ENCODE peak calls at places on chromosomes 6 and 20, in ten cellular contexts. One of them, this sample, is unnamed.

GRCh38 chr6:39366875-39367618 is 44.5 kb upstream of the KCNK16 start:
- DNase-seq in CD8-positive, alpha-beta T cell: no peak
- DNase-seq in MV-4-11: no peak
- DNase-seq in foreskin fibroblast: no peak
- DNase-seq in stimulated activated CD4-positive, alpha-beta T cell treated with anti-CD3 and anti-CD28 coated beads, Interleukin-2, amount 100 ng/mL, for 48 hours: no peak
- DNase-seq in amygdala: peak
- DNase-seq in fibroblast of the conjunctiva: no peak
- DNase-seq in naive B cell: no peak
- DNase-seq in activated CD4-positive, alpha-beta T cell treated with anti-CD3 and anti-CD28 coated beads, Interleukin-2, amount 50 U/mL, for 4 hours: no peak
- DNase-seq in activated naive CD8-positive, alpha-beta T cell treated with anti-CD3 and anti-CD28 coated beads for 36 hours: no peak
- DNase-seq in this sample: no peak

GRCh38 chr20:49821850-49822249 is 9.2 kb downstream of the SLC9A8 start:
- DNase-seq in CD8-positive, alpha-beta T cell: no peak
- DNase-seq in MV-4-11: no peak
- DNase-seq in foreskin fibroblast: peak
- DNase-seq in stimulated activated CD4-positive, alpha-beta T cell treated with anti-CD3 and anti-CD28 coated beads, Interleukin-2, amount 100 ng/mL, for 48 hours: no peak
- DNase-seq in amygdala: no peak
- DNase-seq in fibroblast of the conjunctiva: no peak
- DNase-seq in naive B cell: no peak
- DNase-seq in activated CD4-positive, alpha-beta T cell treated with anti-CD3 and anti-CD28 coated beads, Interleukin-2, amount 50 U/mL, for 4 hours: no peak
- DNase-seq in activated naive CD8-positive, alpha-beta T cell treated with anti-CD3 and anti-CD28 coated beads for 36 hours: no peak
- DNase-seq in this sample: no peak

GRCh38 chr6:139257291-139257690 is 34.5 kb downstream of the TXLNB start:
- DNase-seq in CD8-positive, alpha-beta T cell: no peak
- DNase-seq in MV-4-11: no peak
- DNase-seq in foreskin fibroblast: no peak
- DNase-seq in stimulated activated CD4-positive, alpha-beta T cell treated with anti-CD3 and anti-CD28 coated beads, Interleukin-2, amount 100 ng/mL, for 48 hours: no peak
- DNase-seq in amygdala: no peak
- DNase-seq in fibroblast of the conjunctiva: no peak
- DNase-seq in naive B cell: no peak
- DNase-seq in activated CD4-positive, alpha-beta T cell treated with anti-CD3 and anti-CD28 coated beads, Interleukin-2, amount 50 U/mL, for 4 hours: no peak
- DNase-seq in activated naive CD8-positive, alpha-beta T cell treated with anti-CD3 and anti-CD28 coated beads for 36 hours: no peak
- DNase-seq in this sample: no peak

GRCh38 chr6:61751986-61752385 is 534.0 kb downstream of the KHDRBS2 start:
- DNase-seq in CD8-positive, alpha-beta T cell: no peak
- DNase-seq in MV-4-11: no peak
- DNase-seq in foreskin fibroblast: no peak
- DNase-seq in stimulated activated CD4-positive, alpha-beta T cell treated with anti-CD3 and anti-CD28 coated beads, Interleukin-2, amount 100 ng/mL, for 48 hours: no peak
- DNase-seq in amygdala: no peak
- DNase-seq in fibroblast of the conjunctiva: no peak
- DNase-seq in naive B cell: no peak
- DNase-seq in activated CD4-positive, alpha-beta T cell treated with anti-CD3 and anti-CD28 coated beads, Interleukin-2, amount 50 U/mL, for 4 hours: no peak
- DNase-seq in activated naive CD8-positive, alpha-beta T cell treated with anti-CD3 and anti-CD28 coated beads for 36 hours: no peak
- DNase-seq in this sample: no peak

GRCh38 chr20:64057628-64058498 is 5.1 kb upstream of the TCEA2 start:
- DNase-seq in CD8-positive, alpha-beta T cell: peak
- DNase-seq in MV-4-11: peak
- DNase-seq in foreskin fibroblast: no peak
- DNase-seq in stimulated activated CD4-positive, alpha-beta T cell treated with anti-CD3 and anti-CD28 coated beads, Interleukin-2, amount 100 ng/mL, for 48 hours: peak
- DNase-seq in amygdala: peak
- DNase-seq in fibroblast of the conjunctiva: no peak
- DNase-seq in naive B cell: peak
- DNase-seq in activated CD4-positive, alpha-beta T cell treated with anti-CD3 and anti-CD28 coated beads, Interleukin-2, amount 50 U/mL, for 4 hours: peak
- DNase-seq in activated naive CD8-positive, alpha-beta T cell treated with anti-CD3 and anti-CD28 coated beads for 36 hours: peak
- DNase-seq in this sample: peak

GRCh38 chr6:163323719-163324118 is 90.8 kb upstream of the QKI start:
- DNase-seq in CD8-positive, alpha-beta T cell: no peak
- DNase-seq in MV-4-11: no peak
- DNase-seq in foreskin fibroblast: no peak
- DNase-seq in stimulated activated CD4-positive, alpha-beta T cell treated with anti-CD3 and anti-CD28 coated beads, Interleukin-2, amount 100 ng/mL, for 48 hours: no peak
- DNase-seq in amygdala: peak
- DNase-seq in fibroblast of the conjunctiva: no peak
- DNase-seq in naive B cell: no peak
- DNase-seq in activated CD4-positive, alpha-beta T cell treated with anti-CD3 and anti-CD28 coated beads, Interleukin-2, amount 50 U/mL, for 4 hours: no peak
- DNase-seq in activated naive CD8-positive, alpha-beta T cell treated with anti-CD3 and anti-CD28 coated beads for 36 hours: no peak
- DNase-seq in this sample: no peak

GRCh38 chr6:39517763-39518162 is 195.3 kb upstream of the KCNK16 start:
- DNase-seq in CD8-positive, alpha-beta T cell: no peak
- DNase-seq in MV-4-11: no peak
- DNase-seq in foreskin fibroblast: no peak
- DNase-seq in stimulated activated CD4-positive, alpha-beta T cell treated with anti-CD3 and anti-CD28 coated beads, Interleukin-2, amount 100 ng/mL, for 48 hours: no peak
- DNase-seq in amygdala: no peak
- DNase-seq in fibroblast of the conjunctiva: no peak
- DNase-seq in naive B cell: no peak
- DNase-seq in activated CD4-positive, alpha-beta T cell treated with anti-CD3 and anti-CD28 coated beads, Interleukin-2, amount 50 U/mL, for 4 hours: no peak
- DNase-seq in activated naive CD8-positive, alpha-beta T cell treated with anti-CD3 and anti-CD28 coated beads for 36 hours: no peak
- DNase-seq in this sample: no peak

GRCh38 chr20:44326391-44327159 is 10.3 kb upstream of the R3HDML start:
- DNase-seq in CD8-positive, alpha-beta T cell: no peak
- DNase-seq in MV-4-11: no peak
- DNase-seq in foreskin fibroblast: no peak
- DNase-seq in stimulated activated CD4-positive, alpha-beta T cell treated with anti-CD3 and anti-CD28 coated beads, Interleukin-2, amount 100 ng/mL, for 48 hours: peak
- DNase-seq in amygdala: no peak
- DNase-seq in fibroblast of the conjunctiva: no peak
- DNase-seq in naive B cell: no peak
- DNase-seq in activated CD4-positive, alpha-beta T cell treated with anti-CD3 and anti-CD28 coated beads, Interleukin-2, amount 50 U/mL, for 4 hours: peak
- DNase-seq in activated naive CD8-positive, alpha-beta T cell treated with anti-CD3 and anti-CD28 coated beads for 36 hours: peak
- DNase-seq in this sample: no peak

GRCh38 chr6:38806833-38807232 is 91.7 kb downstream of the DNAH8 start:
- DNase-seq in CD8-positive, alpha-beta T cell: no peak
- DNase-seq in MV-4-11: no peak
- DNase-seq in foreskin fibroblast: no peak
- DNase-seq in stimulated activated CD4-positive, alpha-beta T cell treated with anti-CD3 and anti-CD28 coated beads, Interleukin-2, amount 100 ng/mL, for 48 hours: no peak
- DNase-seq in amygdala: no peak
- DNase-seq in fibroblast of the conjunctiva: no peak
- DNase-seq in naive B cell: no peak
- DNase-seq in activated CD4-positive, alpha-beta T cell treated with anti-CD3 and anti-CD28 coated beads, Interleukin-2, amount 50 U/mL, for 4 hours: no peak
- DNase-seq in activated naive CD8-positive, alpha-beta T cell treated with anti-CD3 and anti-CD28 coated beads for 36 hours: no peak
- DNase-seq in this sample: no peak

GRCh38 chr6:130598021-130598989 is 228.9 kb upstream of the SMLR1 start:
- DNase-seq in CD8-positive, alpha-beta T cell: no peak
- DNase-seq in MV-4-11: no peak
- DNase-seq in foreskin fibroblast: no peak
- DNase-seq in stimulated activated CD4-positive, alpha-beta T cell treated with anti-CD3 and anti-CD28 coated beads, Interleukin-2, amount 100 ng/mL, for 48 hours: no peak
- DNase-seq in amygdala: no peak
- DNase-seq in fibroblast of the conjunctiva: no peak
- DNase-seq in naive B cell: no peak
- DNase-seq in activated CD4-positive, alpha-beta T cell treated with anti-CD3 and anti-CD28 coated beads, Interleukin-2, amount 50 U/mL, for 4 hours: no peak
- DNase-seq in activated naive CD8-positive, alpha-beta T cell treated with anti-CD3 and anti-CD28 coated beads for 36 hours: no peak
- DNase-seq in this sample: no peak

GRCh38 chr6:4446982-4447381 is 311.6 kb upstream of the ECI2 start:
- DNase-seq in CD8-positive, alpha-beta T cell: no peak
- DNase-seq in MV-4-11: peak
- DNase-seq in foreskin fibroblast: peak
- DNase-seq in stimulated activated CD4-positive, alpha-beta T cell treated with anti-CD3 and anti-CD28 coated beads, Interleukin-2, amount 100 ng/mL, for 48 hours: no peak
- DNase-seq in amygdala: no peak
- DNase-seq in fibroblast of the conjunctiva: no peak
- DNase-seq in naive B cell: peak
- DNase-seq in activated CD4-positive, alpha-beta T cell treated with anti-CD3 and anti-CD28 coated beads, Interleukin-2, amount 50 U/mL, for 4 hours: no peak
- DNase-seq in activated naive CD8-positive, alpha-beta T cell treated with anti-CD3 and anti-CD28 coated beads for 36 hours: no peak
- DNase-seq in this sample: no peak

GRCh38 chr20:51570755-51571469 is 28.4 kb upstream of the NFATC2 start:
- DNase-seq in CD8-positive, alpha-beta T cell: no peak
- DNase-seq in MV-4-11: no peak
- DNase-seq in foreskin fibroblast: no peak
- DNase-seq in stimulated activated CD4-positive, alpha-beta T cell treated with anti-CD3 and anti-CD28 coated beads, Interleukin-2, amount 100 ng/mL, for 48 hours: no peak
- DNase-seq in amygdala: no peak
- DNase-seq in fibroblast of the conjunctiva: no peak
- DNase-seq in naive B cell: no peak
- DNase-seq in activated CD4-positive, alpha-beta T cell treated with anti-CD3 and anti-CD28 coated beads, Interleukin-2, amount 50 U/mL, for 4 hours: no peak
- DNase-seq in activated naive CD8-positive, alpha-beta T cell treated with anti-CD3 and anti-CD28 coated beads for 36 hours: no peak
- DNase-seq in this sample: no peak

GRCh38 chr6:77183447-77183846 is 279.8 kb downstream of the HTR1B start:
- DNase-seq in CD8-positive, alpha-beta T cell: no peak
- DNase-seq in MV-4-11: no peak
- DNase-seq in foreskin fibroblast: no peak
- DNase-seq in stimulated activated CD4-positive, alpha-beta T cell treated with anti-CD3 and anti-CD28 coated beads, Interleukin-2, amount 100 ng/mL, for 48 hours: no peak
- DNase-seq in amygdala: no peak
- DNase-seq in fibroblast of the conjunctiva: no peak
- DNase-seq in naive B cell: no peak
- DNase-seq in activated CD4-positive, alpha-beta T cell treated with anti-CD3 and anti-CD28 coated beads, Interleukin-2, amount 50 U/mL, for 4 hours: no peak
- DNase-seq in activated naive CD8-positive, alpha-beta T cell treated with anti-CD3 and anti-CD28 coated beads for 36 hours: no peak
- DNase-seq in this sample: no peak

GRCh38 chr20:22796465-22797077 is 212.2 kb upstream of the FOXA2 start:
- DNase-seq in CD8-positive, alpha-beta T cell: no peak
- DNase-seq in MV-4-11: no peak
- DNase-seq in foreskin fibroblast: peak
- DNase-seq in stimulated activated CD4-positive, alpha-beta T cell treated with anti-CD3 and anti-CD28 coated beads, Interleukin-2, amount 100 ng/mL, for 48 hours: no peak
- DNase-seq in amygdala: no peak
- DNase-seq in fibroblast of the conjunctiva: peak
- DNase-seq in naive B cell: no peak
- DNase-seq in activated CD4-positive, alpha-beta T cell treated with anti-CD3 and anti-CD28 coated beads, Interleukin-2, amount 50 U/mL, for 4 hours: no peak
- DNase-seq in activated naive CD8-positive, alpha-beta T cell treated with anti-CD3 and anti-CD28 coated beads for 36 hours: no peak
- DNase-seq in this sample: no peak

GRCh38 chr6:112269979-112270378 is 15.6 kb upstream of the LAMA4 start:
- DNase-seq in CD8-positive, alpha-beta T cell: no peak
- DNase-seq in MV-4-11: no peak
- DNase-seq in foreskin fibroblast: no peak
- DNase-seq in stimulated activated CD4-positive, alpha-beta T cell treated with anti-CD3 and anti-CD28 coated beads, Interleukin-2, amount 100 ng/mL, for 48 hours: no peak
- DNase-seq in amygdala: no peak
- DNase-seq in fibroblast of the conjunctiva: no peak
- DNase-seq in naive B cell: no peak
- DNase-seq in activated CD4-positive, alpha-beta T cell treated with anti-CD3 and anti-CD28 coated beads, Interleukin-2, amount 50 U/mL, for 4 hours: no peak
- DNase-seq in activated naive CD8-positive, alpha-beta T cell treated with anti-CD3 and anti-CD28 coated beads for 36 hours: no peak
- DNase-seq in this sample: no peak

GRCh38 chr20:37253087-37253486 is 8.5 kb downstream of the GHRH start:
- DNase-seq in CD8-positive, alpha-beta T cell: no peak
- DNase-seq in MV-4-11: no peak
- DNase-seq in foreskin fibroblast: no peak
- DNase-seq in stimulated activated CD4-positive, alpha-beta T cell treated with anti-CD3 and anti-CD28 coated beads, Interleukin-2, amount 100 ng/mL, for 48 hours: no peak
- DNase-seq in amygdala: no peak
- DNase-seq in fibroblast of the conjunctiva: no peak
- DNase-seq in naive B cell: no peak
- DNase-seq in activated CD4-positive, alpha-beta T cell treated with anti-CD3 and anti-CD28 coated beads, Interleukin-2, amount 50 U/mL, for 4 hours: no peak
- DNase-seq in activated naive CD8-positive, alpha-beta T cell treated with anti-CD3 and anti-CD28 coated beads for 36 hours: no peak
- DNase-seq in this sample: no peak

GRCh38 chr6:6331393-6331792 is 10.9 kb upstream of the F13A1 start:
- DNase-seq in CD8-positive, alpha-beta T cell: no peak
- DNase-seq in MV-4-11: peak
- DNase-seq in foreskin fibroblast: no peak
- DNase-seq in stimulated activated CD4-positive, alpha-beta T cell treated with anti-CD3 and anti-CD28 coated beads, Interleukin-2, amount 100 ng/mL, for 48 hours: no peak
- DNase-seq in amygdala: no peak
- DNase-seq in fibroblast of the conjunctiva: no peak
- DNase-seq in naive B cell: peak
- DNase-seq in activated CD4-positive, alpha-beta T cell treated with anti-CD3 and anti-CD28 coated beads, Interleukin-2, amount 50 U/mL, for 4 hours: no peak
- DNase-seq in activated naive CD8-positive, alpha-beta T cell treated with anti-CD3 and anti-CD28 coated beads for 36 hours: no peak
- DNase-seq in this sample: no peak

GRCh38 chr20:51914758-51915157 is 112.4 kb upstream of the SALL4 start:
- DNase-seq in CD8-positive, alpha-beta T cell: no peak
- DNase-seq in MV-4-11: no peak
- DNase-seq in foreskin fibroblast: no peak
- DNase-seq in stimulated activated CD4-positive, alpha-beta T cell treated with anti-CD3 and anti-CD28 coated beads, Interleukin-2, amount 100 ng/mL, for 48 hours: no peak
- DNase-seq in amygdala: no peak
- DNase-seq in fibroblast of the conjunctiva: no peak
- DNase-seq in naive B cell: no peak
- DNase-seq in activated CD4-positive, alpha-beta T cell treated with anti-CD3 and anti-CD28 coated beads, Interleukin-2, amount 50 U/mL, for 4 hours: no peak
- DNase-seq in activated naive CD8-positive, alpha-beta T cell treated with anti-CD3 and anti-CD28 coated beads for 36 hours: no peak
- DNase-seq in this sample: no peak

GRCh38 chr20:45959956-45960630 is 11.9 kb downstream of the ZNF335 start:
- DNase-seq in CD8-positive, alpha-beta T cell: no peak
- DNase-seq in MV-4-11: no peak
- DNase-seq in foreskin fibroblast: no peak
- DNase-seq in stimulated activated CD4-positive, alpha-beta T cell treated with anti-CD3 and anti-CD28 coated beads, Interleukin-2, amount 100 ng/mL, for 48 hours: no peak
- DNase-seq in amygdala: no peak
- DNase-seq in fibroblast of the conjunctiva: no peak
- DNase-seq in naive B cell: no peak
- DNase-seq in activated CD4-positive, alpha-beta T cell treated with anti-CD3 and anti-CD28 coated beads, Interleukin-2, amount 50 U/mL, for 4 hours: no peak
- DNase-seq in activated naive CD8-positive, alpha-beta T cell treated with anti-CD3 and anti-CD28 coated beads for 36 hours: no peak
- DNase-seq in this sample: no peak

GRCh38 chr20:54220722-54221121 is 12.8 kb downstream of the PFDN4 start:
- DNase-seq in CD8-positive, alpha-beta T cell: no peak
- DNase-seq in MV-4-11: no peak
- DNase-seq in foreskin fibroblast: no peak
- DNase-seq in stimulated activated CD4-positive, alpha-beta T cell treated with anti-CD3 and anti-CD28 coated beads, Interleukin-2, amount 100 ng/mL, for 48 hours: no peak
- DNase-seq in amygdala: no peak
- DNase-seq in fibroblast of the conjunctiva: no peak
- DNase-seq in naive B cell: no peak
- DNase-seq in activated CD4-positive, alpha-beta T cell treated with anti-CD3 and anti-CD28 coated beads, Interleukin-2, amount 50 U/mL, for 4 hours: no peak
- DNase-seq in activated naive CD8-positive, alpha-beta T cell treated with anti-CD3 and anti-CD28 coated beads for 36 hours: no peak
- DNase-seq in this sample: no peak

GRCh38 chr6:92122746-92123145 is 1296.6 kb downstream of the EPHA7 start:
- DNase-seq in CD8-positive, alpha-beta T cell: no peak
- DNase-seq in MV-4-11: peak
- DNase-seq in foreskin fibroblast: no peak
- DNase-seq in stimulated activated CD4-positive, alpha-beta T cell treated with anti-CD3 and anti-CD28 coated beads, Interleukin-2, amount 100 ng/mL, for 48 hours: no peak
- DNase-seq in amygdala: no peak
- DNase-seq in fibroblast of the conjunctiva: no peak
- DNase-seq in naive B cell: no peak
- DNase-seq in activated CD4-positive, alpha-beta T cell treated with anti-CD3 and anti-CD28 coated beads, Interleukin-2, amount 50 U/mL, for 4 hours: no peak
- DNase-seq in activated naive CD8-positive, alpha-beta T cell treated with anti-CD3 and anti-CD28 coated beads for 36 hours: no peak
- DNase-seq in this sample: no peak

GRCh38 chr6:91268941-91269340 is 682.1 kb upstream of the MAP3K7 start:
- DNase-seq in CD8-positive, alpha-beta T cell: no peak
- DNase-seq in MV-4-11: no peak
- DNase-seq in foreskin fibroblast: no peak
- DNase-seq in stimulated activated CD4-positive, alpha-beta T cell treated with anti-CD3 and anti-CD28 coated beads, Interleukin-2, amount 100 ng/mL, for 48 hours: no peak
- DNase-seq in amygdala: no peak
- DNase-seq in fibroblast of the conjunctiva: no peak
- DNase-seq in naive B cell: no peak
- DNase-seq in activated CD4-positive, alpha-beta T cell treated with anti-CD3 and anti-CD28 coated beads, Interleukin-2, amount 50 U/mL, for 4 hours: no peak
- DNase-seq in activated naive CD8-positive, alpha-beta T cell treated with anti-CD3 and anti-CD28 coated beads for 36 hours: no peak
- DNase-seq in this sample: no peak

GRCh38 chr20:30286157-30286556 is 971.3 kb upstream of the DEFB115 start:
- DNase-seq in CD8-positive, alpha-beta T cell: no peak
- DNase-seq in MV-4-11: no peak
- DNase-seq in foreskin fibroblast: no peak
- DNase-seq in stimulated activated CD4-positive, alpha-beta T cell treated with anti-CD3 and anti-CD28 coated beads, Interleukin-2, amount 100 ng/mL, for 48 hours: no peak
- DNase-seq in amygdala: no peak
- DNase-seq in fibroblast of the conjunctiva: no peak
- DNase-seq in naive B cell: no peak
- DNase-seq in activated CD4-positive, alpha-beta T cell treated with anti-CD3 and anti-CD28 coated beads, Interleukin-2, amount 50 U/mL, for 4 hours: no peak
- DNase-seq in activated naive CD8-positive, alpha-beta T cell treated with anti-CD3 and anti-CD28 coated beads for 36 hours: no peak
- DNase-seq in this sample: no peak

GRCh38 chr6:35757461-35758123 is 18.8 kb upstream of the CLPSL2 start:
- DNase-seq in CD8-positive, alpha-beta T cell: no peak
- DNase-seq in MV-4-11: no peak
- DNase-seq in foreskin fibroblast: peak
- DNase-seq in stimulated activated CD4-positive, alpha-beta T cell treated with anti-CD3 and anti-CD28 coated beads, Interleukin-2, amount 100 ng/mL, for 48 hours: no peak
- DNase-seq in amygdala: no peak
- DNase-seq in fibroblast of the conjunctiva: peak
- DNase-seq in naive B cell: no peak
- DNase-seq in activated CD4-positive, alpha-beta T cell treated with anti-CD3 and anti-CD28 coated beads, Interleukin-2, amount 50 U/mL, for 4 hours: no peak
- DNase-seq in activated naive CD8-positive, alpha-beta T cell treated with anti-CD3 and anti-CD28 coated beads for 36 hours: no peak
- DNase-seq in this sample: no peak

GRCh38 chr6:39808934-39809333 is 16.8 kb downstream of the DAAM2 start:
- DNase-seq in CD8-positive, alpha-beta T cell: no peak
- DNase-seq in MV-4-11: no peak
- DNase-seq in foreskin fibroblast: no peak
- DNase-seq in stimulated activated CD4-positive, alpha-beta T cell treated with anti-CD3 and anti-CD28 coated beads, Interleukin-2, amount 100 ng/mL, for 48 hours: no peak
- DNase-seq in amygdala: no peak
- DNase-seq in fibroblast of the conjunctiva: no peak
- DNase-seq in naive B cell: no peak
- DNase-seq in activated CD4-positive, alpha-beta T cell treated with anti-CD3 and anti-CD28 coated beads, Interleukin-2, amount 50 U/mL, for 4 hours: no peak
- DNase-seq in activated naive CD8-positive, alpha-beta T cell treated with anti-CD3 and anti-CD28 coated beads for 36 hours: no peak
- DNase-seq in this sample: no peak

GRCh38 chr20:1861996-1862664 is 33.1 kb upstream of the SIRPA start:
- DNase-seq in CD8-positive, alpha-beta T cell: no peak
- DNase-seq in MV-4-11: no peak
- DNase-seq in foreskin fibroblast: no peak
- DNase-seq in stimulated activated CD4-positive, alpha-beta T cell treated with anti-CD3 and anti-CD28 coated beads, Interleukin-2, amount 100 ng/mL, for 48 hours: no peak
- DNase-seq in amygdala: no peak
- DNase-seq in fibroblast of the conjunctiva: no peak
- DNase-seq in naive B cell: no peak
- DNase-seq in activated CD4-positive, alpha-beta T cell treated with anti-CD3 and anti-CD28 coated beads, Interleukin-2, amount 50 U/mL, for 4 hours: no peak
- DNase-seq in activated naive CD8-positive, alpha-beta T cell treated with anti-CD3 and anti-CD28 coated beads for 36 hours: no peak
- DNase-seq in this sample: no peak

GRCh38 chr20:23242556-23243180 is 107.9 kb upstream of the NXT1 start:
- DNase-seq in CD8-positive, alpha-beta T cell: no peak
- DNase-seq in MV-4-11: no peak
- DNase-seq in foreskin fibroblast: no peak
- DNase-seq in stimulated activated CD4-positive, alpha-beta T cell treated with anti-CD3 and anti-CD28 coated beads, Interleukin-2, amount 100 ng/mL, for 48 hours: no peak
- DNase-seq in amygdala: no peak
- DNase-seq in fibroblast of the conjunctiva: no peak
- DNase-seq in naive B cell: no peak
- DNase-seq in activated CD4-positive, alpha-beta T cell treated with anti-CD3 and anti-CD28 coated beads, Interleukin-2, amount 50 U/mL, for 4 hours: no peak
- DNase-seq in activated naive CD8-positive, alpha-beta T cell treated with anti-CD3 and anti-CD28 coated beads for 36 hours: no peak
- DNase-seq in this sample: no peak

GRCh38 chr6:53921639-53922038 is 126.8 kb downstream of the LRRC1 start:
- DNase-seq in CD8-positive, alpha-beta T cell: no peak
- DNase-seq in MV-4-11: no peak
- DNase-seq in foreskin fibroblast: no peak
- DNase-seq in stimulated activated CD4-positive, alpha-beta T cell treated with anti-CD3 and anti-CD28 coated beads, Interleukin-2, amount 100 ng/mL, for 48 hours: no peak
- DNase-seq in amygdala: no peak
- DNase-seq in fibroblast of the conjunctiva: no peak
- DNase-seq in naive B cell: no peak
- DNase-seq in activated CD4-positive, alpha-beta T cell treated with anti-CD3 and anti-CD28 coated beads, Interleukin-2, amount 50 U/mL, for 4 hours: no peak
- DNase-seq in activated naive CD8-positive, alpha-beta T cell treated with anti-CD3 and anti-CD28 coated beads for 36 hours: no peak
- DNase-seq in this sample: no peak

This sample was measured in activated T-helper 9 cell treated with anti-CD3 and anti-CD28 coated beads, Interleukin-2, amount 50 U/mL, for 16 hours.